ENCODE peak calls at places on chromosomes 11 and 22, in ten cellular contexts. Z is stomach, K is esophagus muscularis mucosa, Q is ovary, C is heart left ventricle, T is tibial nerve, H is esophagus squamous epithelium, F is spleen, P is body of pancreas, M is right lobe of liver. E is an unnamed sample.

GRCh38 chr11:127609025-127609788 is 608.6 kb upstream of the KIRREL3 start:
- DNase-seq in K (peak), P (no peak), Q (no peak), H (no peak), C (no peak), F (no peak), T (no peak), M (no peak), Z (no peak), E (no peak)

GRCh38 chr22:26259510-26259909 is 90.2 kb downstream of the SEZ6L start:
- DNase-seq in F (no peak), T (no peak), M (no peak), K (no peak), H (no peak), Z (no peak), P (no peak), C (no peak), Q (no peak), E (no peak)

GRCh38 chr11:69130586-69131566 is 24.9 kb upstream of the SMIM38 start:
- DNase-seq in M (no peak), K (no peak), H (no peak), Z (peak), T (peak), C (peak), Q (no peak), P (peak), F (peak), E (no peak)

GRCh38 chr11:8090756-8091155 is 9.7 kb downstream of the TUB start:
- DNase-seq in C (no peak), Q (peak), K (no peak), T (no peak), P (peak), Z (no peak), F (peak), M (no peak), H (no peak), E (no peak)

GRCh38 chr22:28017859-28018258 is 98.8 kb upstream of the PITPNB start:
- DNase-seq in K (no peak), Z (peak), T (peak), P (peak), Q (peak), C (no peak), M (no peak), F (peak), H (no peak), E (peak)

GRCh38 chr22:45082795-45083194 is 73.0 kb upstream of the PHF21B start:
- DNase-seq in T (no peak), K (no peak), Q (no peak), M (no peak), H (no peak), C (no peak), P (no peak), Z (no peak), F (no peak), E (no peak)

GRCh38 chr11:121105063-121105480 is 4.0 kb downstream of the TECTA start:
- DNase-seq in K (no peak), M (no peak), F (no peak), C (peak), P (peak), T (peak), Z (no peak), Q (peak), H (no peak), E (no peak)

GRCh38 chr11:116276051-116277044 is 496.4 kb downstream of the BUD13 start:
- DNase-seq in H (no peak), K (no peak), Q (peak), P (peak), Z (peak), T (peak), C (peak), F (peak), M (peak), E (peak)

GRCh38 chr11:66080055-66080817 is 10.2 kb downstream of the PACS1 start:
- DNase-seq in T (no peak), F (no peak), Z (peak), C (no peak), Q (no peak), M (peak), K (no peak), H (no peak), P (peak), E (peak)

DNA sequence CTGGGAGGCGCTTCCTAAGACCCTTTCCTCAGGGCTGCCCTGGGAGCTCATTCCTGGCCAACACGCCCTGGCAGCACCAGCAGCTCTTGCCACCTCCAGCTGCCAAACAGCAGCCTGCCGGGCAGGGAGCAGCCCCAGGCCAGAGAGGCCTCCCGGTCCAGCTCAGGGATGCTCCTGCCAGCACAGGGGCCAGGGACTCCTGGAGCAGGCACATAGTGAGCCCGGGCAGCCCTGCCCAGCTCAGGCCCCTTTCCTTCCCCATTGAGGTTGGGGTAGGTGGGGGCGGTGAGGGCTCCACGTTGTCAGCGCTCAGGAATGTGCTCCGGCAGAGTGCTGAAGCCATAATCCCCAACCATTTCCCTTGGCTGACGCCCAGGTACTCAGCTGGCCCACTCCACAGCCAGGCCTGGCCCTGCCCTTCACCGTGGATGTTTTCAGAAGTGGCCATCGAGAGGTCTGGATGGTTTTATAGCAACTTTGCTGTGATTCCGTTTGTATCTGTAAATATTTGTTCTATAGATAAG is 7.6 kb downstream of the SLC39A13 start:
- DNase-seq in K (peak), C (peak), H (no peak), Q (peak), Z (peak), T (peak), F (no peak), P (peak), M (no peak), E (peak)
- TF ChIP-seq POLR2A in K (no peak), C (no peak), H (no peak), Q (no peak), Z (no peak), T (no peak), F (no peak), P (no peak), M (no peak), E (no peak)

GRCh38 chr22:23893957-23894709 is at the start of gene MIF:
- DNase-seq in C (peak), Q (peak), K (peak), Z (peak), M (peak), T (peak), P (peak), H (peak), F (peak), E (peak)
- TF ChIP-seq POLR2A in C (peak), Q (peak), K (peak), Z (peak), M (peak), T (peak), P (peak), H (peak), F (peak), E (peak)

DNA sequence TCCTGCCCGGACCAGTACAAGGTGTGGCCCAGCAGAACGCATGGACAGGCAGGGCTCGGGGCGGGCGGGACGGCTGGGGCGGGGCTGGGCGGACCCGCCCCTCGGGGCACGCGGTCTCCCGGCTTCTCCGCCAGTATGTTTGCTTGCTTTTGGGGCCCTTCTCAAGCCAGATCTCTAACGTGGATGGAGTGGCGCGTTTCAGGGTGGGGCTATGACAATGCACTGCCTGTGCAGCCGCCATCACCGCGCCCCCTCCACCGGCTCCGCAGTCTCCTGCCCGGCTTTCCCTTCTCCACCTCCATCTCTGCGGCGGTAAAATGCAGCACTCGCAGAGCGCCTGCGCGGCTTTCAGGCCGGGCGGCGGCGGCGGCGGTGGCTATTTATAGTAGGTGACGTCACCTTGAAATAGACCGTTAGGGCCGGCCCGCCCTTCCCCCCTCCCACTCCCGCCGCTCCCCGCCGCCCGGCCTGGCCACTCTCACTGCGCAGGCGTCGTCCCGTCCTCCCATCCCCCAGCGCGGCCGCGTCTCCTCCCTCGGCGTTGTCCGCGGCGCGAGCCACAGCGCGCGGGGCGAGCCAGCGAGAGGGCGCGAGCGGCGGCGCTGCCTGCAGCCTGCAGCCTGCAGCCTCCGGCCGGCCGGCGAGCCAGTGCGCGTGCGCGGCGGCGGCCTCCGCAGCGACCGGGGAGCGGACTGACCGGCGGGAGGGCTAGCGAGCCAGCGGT is at the start of gene YWHAH:
- DNase-seq in C (peak), K (peak), P (peak), M (peak), Q (peak), H (peak), T (peak), Z (peak), F (peak), E (peak)
- TF ChIP-seq POLR2A in C (peak), K (no peak), P (peak), M (peak), Q (peak), H (peak), T (peak), Z (no peak), F (peak), E (peak)

GRCh38 chr22:29738118-29738815 is 18.5 kb downstream of the CABP7 start:
- DNase-seq in F (no peak), K (no peak), H (no peak), P (no peak), M (no peak), Z (no peak), T (no peak), Q (no peak), C (no peak), E (no peak)

GRCh38 chr22:29734429-29734828 is 14.6 kb downstream of the CABP7 start:
- DNase-seq in Q (no peak), F (no peak), Z (no peak), K (no peak), C (no peak), P (no peak), T (no peak), H (no peak), M (no peak), E (no peak)

GRCh38 chr22:29733362-29734322 is 13.8 kb downstream of the CABP7 start:
- DNase-seq in H (no peak), Q (no peak), C (no peak), M (no peak), P (peak), K (no peak), F (no peak), T (no peak), Z (no peak), E (peak)

GRCh38 chr22:29737251-29738117 is 17.7 kb downstream of the CABP7 start:
- DNase-seq in H (no peak), P (no peak), F (no peak), C (no peak), Q (peak), T (no peak), K (no peak), Z (no peak), M (no peak), E (no peak)

DNA sequence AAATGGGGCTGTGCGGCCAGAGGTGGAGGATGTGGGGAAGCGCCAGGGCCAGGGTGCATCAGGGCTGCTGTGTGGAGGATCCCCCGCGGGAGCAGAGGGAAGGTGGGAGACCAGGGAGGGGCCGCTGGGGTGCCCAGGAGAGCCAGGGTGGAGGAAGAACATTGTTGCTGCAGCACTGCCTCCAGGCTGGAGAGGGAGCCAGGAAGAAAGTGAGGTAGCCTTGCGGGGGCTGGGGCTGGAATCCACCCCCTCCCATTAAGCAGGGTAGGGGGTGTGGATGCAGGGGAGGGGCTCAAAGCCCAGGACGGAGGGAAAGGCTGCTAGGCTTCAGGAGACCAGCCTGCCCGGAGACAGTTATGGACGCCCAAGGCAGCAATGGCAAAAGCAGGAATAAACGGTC is 15.1 kb downstream of the CABP7 start:
- DNase-seq in M (no peak), C (no peak), K (no peak), Q (no peak), Z (no peak), P (no peak), F (no peak), H (no peak), T (no peak), E (no peak)
- TF ChIP-seq POLR2A in M (no peak), C (no peak), K (no peak), Q (no peak), Z (no peak), P (no peak), F (no peak), H (no peak), T (no peak), E (no peak)

GRCh38 chr11:118620529-118621070 is 13.2 kb downstream of the PHLDB1 start:
- DNase-seq in Z (no peak), T (no peak), K (no peak), P (no peak), Q (peak), C (peak), M (no peak), F (peak), H (no peak), E (no peak)

GRCh38 chr11:118621898-118622375 is 14.5 kb downstream of the PHLDB1 start:
- DNase-seq in Q (peak), C (no peak), K (no peak), P (no peak), M (no peak), H (no peak), T (no peak), Z (no peak), F (peak), E (no peak)

GRCh38 chr11:118621071-118621815 is 13.8 kb downstream of the PHLDB1 start:
- DNase-seq in H (no peak), M (peak), T (peak), P (peak), K (peak), Z (peak), Q (peak), F (peak), C (peak), E (peak)

GRCh38 chr11:118623291-118623655 is 15.9 kb downstream of the PHLDB1 start:
- DNase-seq in M (no peak), Q (peak), T (no peak), Z (no peak), P (no peak), C (no peak), H (no peak), K (no peak), F (peak), E (no peak)

DNA sequence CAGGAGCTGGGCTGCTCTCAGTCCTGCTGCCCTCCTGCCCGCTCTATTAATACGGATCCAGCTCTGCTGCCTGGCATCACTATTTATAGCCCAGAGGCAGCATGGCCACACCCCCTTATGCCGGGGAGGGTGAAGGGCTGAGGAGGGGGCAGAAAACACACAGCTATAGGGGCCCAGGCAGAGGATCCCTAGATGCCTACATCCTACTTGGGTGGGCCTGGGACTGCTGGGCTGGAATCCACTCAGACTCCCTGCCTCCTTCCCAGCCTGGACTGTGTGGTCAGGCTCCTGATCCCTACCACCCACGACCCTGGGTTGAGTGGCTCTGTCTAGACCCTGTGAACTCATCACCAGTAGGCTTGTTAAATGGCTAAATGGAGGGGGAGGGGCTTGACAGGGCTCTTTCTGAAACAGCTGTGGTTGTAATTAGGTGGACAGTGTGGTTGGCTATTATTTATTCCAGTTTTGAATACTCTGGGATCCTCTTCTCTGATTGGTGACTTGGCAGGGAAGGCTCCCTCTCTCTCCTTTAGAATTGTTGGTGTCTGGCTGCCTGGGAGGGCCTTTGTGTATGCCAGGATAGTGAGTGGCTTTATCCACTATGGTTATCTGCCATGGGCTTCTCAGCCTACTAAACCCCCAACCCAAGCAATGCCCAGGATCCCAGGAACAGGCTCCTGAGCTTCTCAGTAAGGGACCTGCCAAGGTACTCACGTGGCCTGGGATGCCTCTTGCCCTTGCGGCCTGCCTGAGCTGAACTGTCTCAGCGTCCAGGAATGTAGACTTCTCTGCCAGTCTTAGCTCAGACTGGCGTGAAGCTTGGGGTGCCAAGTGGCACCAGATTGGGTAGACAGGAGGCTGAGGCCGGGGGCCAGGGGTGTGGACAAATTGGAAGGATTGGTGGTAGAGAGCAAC is 15.2 kb downstream of the PHLDB1 start:
- DNase-seq in K (no peak), C (peak), M (no peak), H (no peak), Q (peak), F (peak), Z (no peak), P (no peak), T (no peak), E (peak)
- TF ChIP-seq POLR2A in K (no peak), C (peak), M (no peak), H (no peak), Q (no peak), F (no peak), Z (no peak), P (no peak), T (no peak), E (peak)

GRCh38 chr11:12285106-12285505 is 92.3 kb upstream of the PARVA start:
- DNase-seq in F (no peak), K (no peak), Q (no peak), C (no peak), M (no peak), Z (no peak), P (no peak), T (no peak), H (no peak), E (no peak)
- TF ChIP-seq POLR2A in F (no peak), K (no peak), Q (no peak), C (no peak), M (no peak), Z (no peak), P (no peak), T (no peak), H (no peak), E (no peak)

GRCh38 chr11:72236083-72236697 is 7.8 kb downstream of the PHOX2A start:
- DNase-seq in K (no peak), C (no peak), F (no peak), P (no peak), T (no peak), H (no peak), M (no peak), Q (no peak), Z (no peak), E (no peak)
- TF ChIP-seq POLR2A in K (no peak), C (no peak), F (no peak), P (no peak), T (no peak), H (no peak), M (no peak), Q (no peak), Z (no peak), E (no peak)

DNA sequence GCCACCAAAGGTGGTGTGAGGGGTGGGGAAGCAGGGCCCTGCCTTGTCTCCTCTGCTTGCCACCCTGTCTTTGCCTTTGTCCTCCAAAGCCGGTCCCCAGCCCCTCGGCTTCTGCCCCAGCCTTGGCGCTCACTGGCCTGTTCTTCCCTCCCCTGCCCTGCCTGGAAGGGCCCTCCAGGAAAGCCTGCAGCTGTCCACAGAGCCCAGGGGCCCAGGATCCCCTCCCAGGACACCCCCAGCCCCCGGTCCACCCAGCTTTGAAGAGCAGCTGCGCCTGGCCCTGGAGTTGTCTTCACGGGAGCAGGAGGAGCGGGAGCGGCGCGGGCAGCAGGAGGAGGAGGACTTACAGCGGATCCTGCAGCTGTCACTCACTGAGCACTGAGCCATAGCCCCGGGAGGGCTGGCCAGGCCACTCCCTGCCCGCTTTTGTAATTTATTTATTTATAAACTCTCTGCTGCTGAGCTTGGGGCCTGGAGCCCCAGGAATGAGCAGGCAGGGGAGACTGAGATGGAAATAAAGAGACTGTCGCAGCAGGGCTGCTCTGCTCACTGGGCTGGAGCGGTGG is 1.3 kb upstream of the SSH3 start:
- DNase-seq in K (no peak), F (peak), Z (peak), P (peak), H (no peak), C (peak), T (no peak), M (peak), Q (no peak), E (peak)
- TF ChIP-seq POLR2A in K (no peak), F (no peak), Z (no peak), P (peak), H (no peak), C (no peak), T (no peak), M (no peak), Q (no peak), E (no peak)

DNA sequence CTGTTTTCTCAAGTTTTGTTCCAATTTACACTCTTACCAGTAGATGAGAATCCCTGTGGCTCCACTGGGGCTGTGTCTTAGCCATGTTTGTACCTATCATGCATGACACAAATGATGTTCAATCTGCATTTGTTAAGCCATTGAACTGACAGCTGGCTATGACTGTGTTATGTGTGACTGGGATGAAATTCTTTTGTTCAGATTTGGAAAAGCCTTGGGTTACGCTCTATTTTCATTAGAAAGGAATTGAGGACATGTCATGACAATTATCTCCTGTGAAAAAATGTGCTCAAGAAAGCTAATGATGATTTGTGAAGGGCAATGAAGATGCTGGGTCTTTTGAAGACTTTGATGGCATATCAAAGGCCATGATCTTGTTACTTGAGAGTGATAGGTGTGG is 201.8 kb upstream of the LARGE1 start:
- DNase-seq in M (no peak), F (no peak), Z (no peak), C (no peak), T (no peak), K (no peak), H (no peak), P (no peak), Q (no peak), E (no peak)
- TF ChIP-seq POLR2A in M (no peak), F (no peak), Z (no peak), C (no peak), T (no peak), K (no peak), H (no peak), P (no peak), Q (no peak), E (no peak)